ENCODE peak calls at places on chromosomes 12 and 14, in six cellular contexts. R, V, S, U, Z and Y are unnamed samples.
A peak's percentile ranks its signal among the peaks of the same experiment; 100 is the strongest.

GRCh38 chr14:72812292-72812851 is 81.5 kb downstream of the DPF3 start:
- DNase-seq in S (peak; percentile 50), R (peak; percentile 87), Z (peak; percentile 72), V (peak; percentile 82), U (no peak), Y (no peak)

GRCh38 chr14:72783741-72784140 is 110.2 kb downstream of the DPF3 start:
- DNase-seq in V (no peak), R (no peak), S (no peak), Z (no peak), U (no peak), Y (no peak)

GRCh38 chr14:104891664-104892500 is 26.8 kb downstream of the CEP170B start:
- DNase-seq in U (no peak), S (no peak), V (peak; percentile 14), R (peak; percentile 68), Z (peak; percentile 13), Y (no peak)

GRCh38 chr12:125330645-125331341 is 265.6 kb downstream of the AACS start:
- DNase-seq in V (peak; percentile 62), Z (peak; percentile 76), R (peak; percentile 89), S (peak; percentile 37), U (peak; percentile 82), Y (peak; percentile 19)

GRCh38 chr14:103749860-103750259 is 34.2 kb downstream of the ZFYVE21 start:
- DNase-seq in U (no peak), V (no peak), R (no peak), Z (no peak), S (no peak), Y (no peak)

GRCh38 chr14:62015945-62016344 is 253.7 kb downstream of the SNAPC1 start:
- DNase-seq in S (no peak), V (no peak), R (no peak), U (no peak), Z (no peak), Y (no peak)

GRCh38 chr12:1662761-1663439 is 28.0 kb upstream of the ADIPOR2 start:
- DNase-seq in Z (peak; percentile 40), V (no peak), R (no peak), U (peak; percentile 68), S (no peak), Y (no peak)

GRCh38 chr12:46965880-46966279 is 113.5 kb upstream of the PCED1B start:
- DNase-seq in U (no peak), Z (peak; percentile 29), V (peak; percentile 62), S (no peak), R (no peak), Y (no peak)

GRCh38 chr12:2397356-2398045 is 344.7 kb downstream of the CACNA1C start:
- DNase-seq in Z (no peak), U (no peak), R (no peak), S (no peak), V (no peak), Y (no peak)

GRCh38 chr14:75446447-75446846 is 18.6 kb downstream of the JDP2 start:
- DNase-seq in R (no peak), U (no peak), V (no peak), S (no peak), Z (no peak), Y (no peak)

GRCh38 chr14:26394114-26394855 is 203.5 kb downstream of the NOVA1 start:
- DNase-seq in Z (no peak), S (no peak), V (no peak), U (no peak), R (no peak), Y (no peak)

GRCh38 chr12:66196806-66197205 is 7.8 kb downstream of the IRAK3 start:
- DNase-seq in V (no peak), S (no peak), U (no peak), R (no peak), Z (no peak), Y (no peak)

GRCh38 chr12:53062011-53062961 is 12.4 kb downstream of the TNS2 start:
- DNase-seq in U (peak; percentile 14), V (no peak), Z (no peak), S (peak; percentile 25), R (peak; percentile 71), Y (no peak)

GRCh38 chr12:76878899-76879709 is at the start of gene CSRP2:
- DNase-seq in U (peak; percentile 87), R (peak; percentile 97), S (peak; percentile 88), V (peak; percentile 91), Z (peak; percentile 92), Y (peak; percentile 30)

GRCh38 chr12:49358548-49359141 is 8.6 kb upstream of the SPATS2 start:
- DNase-seq in V (no peak), R (no peak), S (peak; percentile 54), U (peak; percentile 68), Z (no peak), Y (no peak)

GRCh38 chr12:88993655-88994054 is 358.6 kb downstream of the DUSP6 start:
- DNase-seq in Z (no peak), S (no peak), U (no peak), V (no peak), R (no peak), Y (no peak)

DNA sequence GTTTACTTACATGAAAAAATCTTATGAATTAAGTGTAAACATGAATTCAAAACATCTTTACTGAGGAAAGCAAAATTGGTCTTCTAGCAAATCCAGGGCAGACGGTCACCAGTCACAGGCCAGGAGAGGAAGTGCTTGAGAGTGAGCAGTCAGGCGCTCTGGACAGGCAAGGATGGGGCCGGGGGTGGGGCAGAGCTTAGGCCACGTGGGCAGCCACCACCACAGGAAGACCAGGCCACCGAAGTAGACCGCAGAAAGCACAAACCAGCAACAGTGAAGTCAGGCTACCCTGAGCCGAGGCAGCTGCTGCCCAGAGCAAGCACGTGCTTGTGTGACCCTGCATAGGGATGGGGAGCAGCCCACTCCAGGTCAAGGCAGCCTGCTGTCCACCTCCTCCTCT is 33.5 kb downstream of the SLC6A12 start:
- DNase-seq in U (no peak), V (peak; percentile 55), S (peak; percentile 61), Z (no peak), R (no peak), Y (no peak)
- H3K4me1 ChIP-seq in U (peaks cover 46% of the 10 kb centered on the region), V (peaks cover 73% of the 10 kb centered on the region), S (no peaks in the 10 kb centered on the region), Z (peaks cover 65% of the 10 kb centered on the region), R (no peaks in the 10 kb centered on the region), Y (no peaks in the 10 kb centered on the region)

DNA sequence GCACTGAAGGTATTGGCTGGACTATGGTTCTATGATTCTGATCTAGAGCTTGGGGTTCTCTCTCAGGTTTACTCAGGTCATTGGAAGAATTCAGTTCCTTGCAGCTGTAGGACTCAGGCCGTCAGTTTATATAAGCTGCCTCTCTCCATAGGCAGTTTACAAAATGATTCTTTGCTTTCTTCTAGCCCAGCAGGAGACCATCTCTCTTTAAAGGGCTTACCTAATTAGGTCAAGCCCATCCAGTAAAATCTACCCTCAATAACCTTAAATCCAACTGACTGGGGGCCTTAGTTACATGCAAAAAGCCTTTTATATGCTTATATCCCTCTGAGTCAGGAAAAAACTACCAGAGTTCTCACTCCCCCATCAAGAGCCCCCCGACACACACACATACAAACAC is 80.5 kb upstream of the GARIN6 start:
- DNase-seq in U (no peak), S (no peak), V (no peak), R (no peak), Z (no peak), Y (no peak)
- H3K36me3 ChIP-seq in U (no peaks in the 10 kb centered on the region), S (no peaks in the 10 kb centered on the region), V (no peaks in the 10 kb centered on the region), R (no peaks in the 10 kb centered on the region), Z (no peaks in the 10 kb centered on the region), Y (no peaks in the 10 kb centered on the region)

GRCh38 chr12:69519871-69520270 is 49.7 kb downstream of the FRS2 start:
- DNase-seq in Z (no peak), U (no peak), R (no peak), S (no peak), V (no peak), Y (no peak)
- H3K9me3 ChIP-seq in Z (no peaks in the 10 kb centered on the region), U (no peaks in the 10 kb centered on the region), R (no peaks in the 10 kb centered on the region), S (no peaks in the 10 kb centered on the region), V (peaks cover 36% of the 10 kb centered on the region), Y (no peaks in the 10 kb centered on the region)

GRCh38 chr12:94263905-94264655 is 115.7 kb downstream of the PLXNC1 start:
- DNase-seq in V (no peak), U (no peak), Z (no peak), S (no peak), R (no peak), Y (no peak)
- H3K4me1 ChIP-seq in V (peaks cover 61% of the 10 kb centered on the region), U (peaks cover 36% of the 10 kb centered on the region), Z (peaks cover 21% of the 10 kb centered on the region), S (no peaks in the 10 kb centered on the region), R (no peaks in the 10 kb centered on the region), Y (peaks cover 15% of the 10 kb centered on the region)

GRCh38 chr14:22456986-22457594 is 131.9 kb downstream of the DAD1 start:
- DNase-seq in V (no peak), U (no peak), R (no peak), S (no peak), Z (no peak), Y (no peak)

GRCh38 chr14:22463763-22464173 is 125.3 kb downstream of the DAD1 start:
- DNase-seq in S (no peak), U (no peak), Z (peak; percentile 18), V (peak; percentile 30), R (no peak), Y (no peak)

GRCh38 chr14:22462923-22463322 is 126.1 kb downstream of the DAD1 start:
- DNase-seq in S (no peak), U (no peak), V (no peak), Z (no peak), R (no peak), Y (no peak)

GRCh38 chr14:22458737-22459136 is 130.3 kb downstream of the DAD1 start:
- DNase-seq in R (no peak), V (no peak), S (no peak), U (no peak), Z (no peak), Y (no peak)

GRCh38 chr14:22460461-22461195 is 128.4 kb downstream of the DAD1 start:
- DNase-seq in Z (no peak), R (no peak), V (no peak), S (no peak), U (no peak), Y (no peak)
- H3K36me3 ChIP-seq in Z (no peaks in the 10 kb centered on the region), R (no peaks in the 10 kb centered on the region), V (no peaks in the 10 kb centered on the region), S (no peaks in the 10 kb centered on the region), U (no peaks in the 10 kb centered on the region), Y (no peaks in the 10 kb centered on the region)

GRCh38 chr12:124150176-124150575 is 144.7 kb upstream of the RFLNA start:
- DNase-seq in V (no peak), S (no peak), Z (no peak), U (no peak), R (no peak), Y (no peak)

GRCh38 chr12:124148481-124148880 is 146.4 kb upstream of the RFLNA start:
- DNase-seq in R (no peak), V (no peak), S (no peak), Z (no peak), U (no peak), Y (no peak)

GRCh38 chr12:124149287-124149686 is 145.6 kb upstream of the RFLNA start:
- DNase-seq in Z (no peak), U (no peak), V (no peak), S (no peak), R (no peak), Y (no peak)

GRCh38 chr12:124147030-124147429 is 147.9 kb upstream of the RFLNA start:
- DNase-seq in Z (no peak), R (no peak), U (no peak), V (no peak), S (no peak), Y (no peak)

DNA sequence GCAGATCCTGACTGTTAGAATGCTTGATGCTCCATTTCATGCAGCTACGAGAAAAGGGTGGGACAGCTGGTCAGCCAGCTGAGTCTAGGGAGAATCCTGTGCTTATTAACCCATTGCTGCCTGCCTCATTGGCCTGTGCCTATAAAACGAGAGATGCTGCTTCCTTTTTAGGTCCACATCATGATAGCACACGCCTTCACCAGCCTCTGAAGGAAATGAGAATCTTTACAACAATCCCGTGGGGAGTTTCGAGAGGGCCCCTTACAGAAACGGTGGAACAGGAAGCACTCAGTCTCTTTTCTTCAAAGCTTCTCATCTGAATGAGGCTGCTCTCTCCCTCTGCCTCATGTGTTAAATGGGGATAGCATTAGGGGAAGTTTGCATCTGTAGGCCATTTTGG is 147.3 kb upstream of the RFLNA start:
- DNase-seq in Z (no peak), V (no peak), U (no peak), S (no peak), R (no peak), Y (no peak)
- H3K9me3 ChIP-seq in Z (no peaks in the 10 kb centered on the region), V (peaks cover 7% of the 10 kb centered on the region), U (no peaks in the 10 kb centered on the region), S (no peaks in the 10 kb centered on the region), R (peaks cover 3% of the 10 kb centered on the region), Y (no peaks in the 10 kb centered on the region)